ENCODE peak calls at places on chromosomes 16 and 17, in eight cellular contexts. B is thoracic aorta, E is tibial nerve, X is cardiac muscle cell, U is tibial artery, N is IMR-90, V is H9, C is A549. O is an unnamed sample.

GRCh38 chr16:72228014-72228413 is 56.1 kb upstream of the PMFBP1 start:
- DNase-seq in B (no peak), E (no peak), X (no peak), U (no peak), N (no peak), V (no peak), C (no peak), O (no peak)

GRCh38 chr17:74780443-74781238 is 4.5 kb upstream of the NAT9 start:
- DNase-seq in B (no peak), E (no peak), X (no peak), U (no peak), N (no peak), V (peak; percentile 78), C (peak; percentile 76), O (no peak)

GRCh38 chr17:27980035-27980434 is 62.4 kb upstream of the NLK start:
- DNase-seq in B (no peak), E (no peak), X (no peak), U (no peak), N (peak; percentile 75), V (no peak), C (peak; percentile 72), O (no peak)

GRCh38 chr17:5773942-5774341 is 189.6 kb upstream of the NLRP1 start:
- DNase-seq in B (no peak), E (no peak), X (no peak), U (no peak), N (no peak), V (no peak), C (no peak), O (no peak)

GRCh38 chr17:46192484-46193245 is 564 bp downstream of the KANSL1 start:
- DNase-seq in B (peak; percentile 14), E (peak; percentile 26), X (peak; percentile 89), U (peak; percentile 86), N (peak; percentile 54), V (peak; percentile 85), C (peak; percentile 89), O (peak; percentile 75)

GRCh38 chr17:4375039-4375748 is 8.7 kb upstream of the UBE2G1 start:
- DNase-seq in B (no peak), E (no peak), X (no peak), U (no peak), N (no peak), V (no peak), C (no peak), O (no peak)

GRCh38 chr17:330993-331701 is 21.5 kb downstream of the RPH3AL start:
- DNase-seq in B (no peak), E (peak; percentile 36), X (no peak), U (peak; percentile 72), N (no peak), V (peak; percentile 29), C (no peak), O (no peak)

GRCh38 chr16:54657058-54657708 is 273.5 kb upstream of the IRX5 start:
- DNase-seq in B (peak; percentile 9), E (no peak), X (no peak), U (peak; percentile 76), N (no peak), V (peak; percentile 42), C (peak; percentile 74), O (no peak)

GRCh38 chr17:60333628-60334031 is 58.3 kb downstream of the USP32 start:
- DNase-seq in B (no peak), E (no peak), X (no peak), U (no peak), N (peak; percentile 36), V (no peak), C (no peak), O (no peak)

GRCh38 chr16:83903739-83904138 is 4.8 kb downstream of the MLYCD start:
- DNase-seq in B (no peak), E (no peak), X (peak; percentile 59), U (no peak), N (peak; percentile 60), V (no peak), C (no peak), O (no peak)

GRCh38 chr17:60079401-60079861 is 710 bp upstream of the HEATR6 start:
- DNase-seq in B (no peak), E (no peak), X (peak; percentile 2), U (no peak), N (no peak), V (no peak), C (peak; percentile 57), O (no peak)

GRCh38 chr16:3175157-3176153 is 12.5 kb upstream of the OR1F1 start:
- DNase-seq in B (no peak), E (no peak), X (no peak), U (no peak), N (peak; percentile 53), V (peak; percentile 85), C (peak; percentile 91), O (no peak)

GRCh38 chr17:18038149-18038850 is 668 bp downstream of the ATPAF2 start:
- DNase-seq in B (no peak), E (no peak), X (no peak), U (no peak), N (peak; percentile 16), V (no peak), C (no peak), O (no peak)

GRCh38 chr17:61470530-61471136 is 18.4 kb downstream of the TBX4 start:
- DNase-seq in B (no peak), E (no peak), X (no peak), U (peak; percentile 33), N (no peak), V (peak; percentile 61), C (no peak), O (peak; percentile 33)

GRCh38 chr17:70604854-70605253 is 435.5 kb downstream of the KCNJ2 start:
- DNase-seq in B (no peak), E (no peak), X (no peak), U (no peak), N (no peak), V (peak; percentile 39), C (peak; percentile 11), O (no peak)

DNA sequence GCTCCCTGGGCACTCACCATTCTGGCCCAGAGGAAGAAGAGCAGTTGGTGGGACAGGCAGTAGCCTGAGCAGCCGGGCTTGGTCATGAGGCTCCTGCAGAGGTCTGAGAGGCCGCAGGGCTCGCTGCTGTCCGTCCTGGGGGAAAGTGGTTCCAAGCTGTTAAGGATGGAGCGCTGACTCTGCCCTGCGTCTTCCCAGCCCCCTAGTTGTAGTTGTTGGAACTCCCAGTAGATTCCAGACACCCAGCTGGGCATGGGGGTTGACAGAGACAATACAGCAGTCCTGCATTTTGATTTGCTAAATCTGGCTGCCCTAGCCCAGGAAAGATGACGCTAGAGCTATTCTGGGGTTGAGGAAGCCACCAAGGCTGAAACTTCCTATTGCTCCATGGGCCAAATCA is 7.3 kb downstream of the C16orf89 start:
- DNase-seq in B (no peak), E (no peak), X (peak; percentile 54), U (no peak), N (no peak), V (peak; percentile 92), C (peak; percentile 49), O (no peak)
- TF ChIP-seq CTCF in B (no peak), E (no peak), X (peak; percentile 43), U (no peak), N (peak; percentile 23), V (peak; percentile 73), C (no peak), O (no peak)

DNA sequence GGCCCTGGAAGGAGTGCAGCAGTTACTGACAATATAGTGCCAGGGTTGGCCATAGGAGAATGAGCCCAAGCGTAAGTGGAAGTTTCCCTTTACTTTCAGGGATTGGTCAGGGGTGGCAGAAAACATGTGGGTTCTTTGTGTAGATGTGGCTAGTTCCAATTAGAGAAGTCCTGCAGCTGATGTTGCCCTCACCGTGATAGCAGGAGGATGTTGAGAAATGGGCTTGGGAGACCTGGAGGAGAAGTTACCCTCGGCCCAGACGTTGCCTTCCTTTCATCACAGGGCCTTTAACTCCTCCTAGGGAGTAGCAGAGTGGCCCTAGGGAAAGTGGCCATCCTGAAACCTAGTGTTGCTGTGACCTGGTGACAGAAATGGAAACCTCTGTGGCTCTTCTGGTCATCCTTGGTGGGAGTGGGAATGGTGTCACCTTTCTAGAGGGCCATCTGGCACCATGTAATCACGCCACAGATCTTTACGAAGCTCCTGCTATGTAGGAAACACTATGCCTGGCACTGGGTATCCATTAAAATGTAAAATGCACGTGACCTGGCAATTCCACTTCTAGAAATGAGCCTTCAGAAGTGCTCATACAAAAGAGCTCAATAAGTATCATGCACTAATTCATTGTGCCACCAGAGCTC is 6.7 kb downstream of the TMEM92 start:
- DNase-seq in B (no peak), E (no peak), X (no peak), U (no peak), N (no peak), V (no peak), C (no peak), O (no peak)
- H3K27ac ChIP-seq in B (no peak overlapping the region), E (no peak overlapping the region), X (no peak overlapping the region), U (no peak overlapping the region), N (no peak overlapping the region), V (no peak overlapping the region), C (peak overlapping the region; percentile 91), O (no peak overlapping the region)

DNA sequence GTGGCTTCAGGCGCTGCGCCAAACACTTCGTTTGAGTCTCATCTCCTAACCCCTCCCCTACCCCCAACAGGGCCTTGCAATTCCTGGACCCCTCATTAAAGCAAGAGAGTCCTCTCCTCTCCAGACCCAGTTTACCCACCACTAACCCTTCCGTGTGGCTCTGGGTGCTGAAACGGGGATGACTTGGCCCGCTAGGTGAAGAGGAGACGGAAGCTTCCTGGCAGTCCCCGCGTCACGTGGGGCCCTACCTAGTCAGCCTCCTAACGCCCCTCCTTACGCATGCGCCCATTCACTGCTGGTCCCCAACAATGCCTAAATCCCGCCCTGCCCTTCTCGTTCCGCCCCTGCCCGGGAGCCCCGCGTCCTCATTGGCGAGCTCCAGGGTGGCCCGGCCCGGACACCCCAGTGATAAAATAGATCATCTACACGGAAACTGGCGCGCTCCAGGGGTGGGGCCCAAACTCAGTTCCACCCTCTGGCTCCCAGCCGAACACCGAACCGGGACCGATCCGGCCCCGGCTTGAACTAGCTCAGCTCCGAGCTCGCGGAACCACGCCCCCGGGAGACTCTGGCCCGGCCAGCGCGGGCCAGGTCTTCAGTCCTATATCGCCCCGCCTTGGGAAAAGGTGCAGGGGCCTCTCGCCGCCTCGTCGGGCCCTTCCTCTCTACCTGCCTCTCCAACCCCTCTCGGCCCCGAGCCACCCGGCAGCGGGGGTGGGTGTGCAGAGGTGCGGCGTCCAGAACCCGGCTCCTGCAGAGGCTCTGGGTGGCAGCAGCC is at the start of gene SLC16A13:
- DNase-seq in B (peak; percentile 78), E (peak; percentile 76), X (peak; percentile 97), U (peak; percentile 93), N (peak; percentile 94), V (peak; percentile 99), C (peak; percentile 99), O (peak; percentile 97)
- TF ChIP-seq CTCF in B (no peak), E (no peak), X (no peak), U (no peak), N (no peak), V (no peak), C (no peak), O (no peak)

DNA sequence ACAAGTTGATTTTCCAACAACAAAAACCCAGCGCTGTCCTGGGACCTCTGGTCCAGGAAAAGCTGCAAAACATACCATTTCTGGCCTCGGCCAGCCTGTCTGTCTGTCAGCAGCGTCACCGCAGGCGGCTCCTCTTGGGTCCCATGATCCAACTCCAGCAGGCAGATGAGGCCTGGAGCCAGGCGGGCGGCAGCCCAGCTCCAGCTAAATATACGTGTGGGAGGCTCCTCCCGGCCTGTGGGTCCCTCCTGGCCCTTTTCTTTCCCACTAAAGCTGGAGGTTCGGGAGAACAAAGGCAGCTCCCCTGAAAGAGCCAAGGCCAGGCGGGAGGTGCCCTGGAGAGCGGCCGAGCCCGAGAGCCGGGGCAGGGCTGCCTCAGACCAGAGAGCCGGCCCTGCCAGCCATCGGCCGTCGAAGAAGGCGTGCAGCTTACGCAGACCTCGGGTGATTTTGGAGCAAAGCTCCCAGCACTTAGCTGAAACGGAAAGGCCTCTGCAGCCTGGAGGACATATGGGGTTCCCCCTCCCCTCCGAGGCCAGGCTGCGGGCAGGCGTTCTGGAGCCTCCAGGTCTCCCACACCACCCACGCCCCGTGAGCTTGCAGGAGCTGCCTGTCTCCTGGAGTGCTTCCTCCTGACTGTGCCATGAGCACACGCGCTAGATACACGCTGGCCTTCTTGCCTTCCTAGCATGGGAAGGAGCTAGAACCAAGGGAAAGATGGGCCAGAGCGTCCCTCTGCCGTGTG is 19.9 kb upstream of the JPH3 start:
- DNase-seq in B (peak; percentile 56), E (peak; percentile 57), X (no peak), U (peak; percentile 93), N (peak; percentile 75), V (no peak), C (no peak), O (peak; percentile 82)
- H3K27ac ChIP-seq in B (peak overlapping the region; percentile 97), E (peak overlapping the region; percentile 85), X (no peak overlapping the region), U (peak overlapping the region; percentile 98), N (peak overlapping the region; percentile 94), V (no peak overlapping the region), C (peak overlapping the region; percentile 89), O (peak overlapping the region; percentile 86)